ENCODE peak calls at places on chromosomes 12 and 14, in eight cellular contexts. F is IMR-90; P is iPS DF 19.7; A is AG08395; X is right atrium auricular region; K is central memory CD4-positive, alpha-beta T cell; U is activated T-helper 1 cell treated with anti-CD3 and anti-CD28 coated beads, Interleukin-2, amount 50 U/mL, for 16 hours; O is cardiac fibroblast. L is an unnamed sample.

GRCh38 chr14:103186894-103187586 is 63.8 kb downstream of the TNFAIP2 start:
- DNase-seq in A (no peak), X (no peak), O (no peak), F (no peak), P (no peak), K (no peak), U (no peak), L (no peak)

GRCh38 chr12:67659296-67659695 is 10.8 kb downstream of the DYRK2 start:
- DNase-seq in O (no peak), A (no peak), P (no peak), K (no peak), U (no peak), X (no peak), F (no peak), L (no peak)

GRCh38 chr12:18967814-18968213 is 161.7 kb upstream of the PLEKHA5 start:
- DNase-seq in U (no peak), O (peak), F (no peak), K (no peak), P (no peak), A (no peak), X (no peak), L (no peak)

GRCh38 chr12:93322784-93323183 is 54.9 kb upstream of the NUDT4 start:
- DNase-seq in A (peak), X (no peak), F (peak), K (no peak), U (no peak), O (no peak), P (no peak), L (peak)

GRCh38 chr14:21056520-21057163 is 980 bp upstream of the RNASE8 start:
- DNase-seq in P (no peak), K (no peak), O (peak), A (peak), U (no peak), F (no peak), X (no peak), L (no peak)

GRCh38 chr14:30317729-30318128 is 241.2 kb upstream of the G2E3 start:
- DNase-seq in K (no peak), P (no peak), A (no peak), X (no peak), O (no peak), U (no peak), F (no peak), L (no peak)

GRCh38 chr12:4742421-4742970 is 22.3 kb downstream of the GALNT8 start:
- DNase-seq in A (no peak), P (no peak), F (no peak), O (no peak), X (no peak), K (no peak), U (no peak), L (no peak)

GRCh38 chr12:84131076-84131475 is 781.5 kb downstream of the SLC6A15 start:
- DNase-seq in P (no peak), A (peak), K (no peak), U (no peak), O (peak), X (no peak), F (peak), L (peak)

GRCh38 chr12:43832506-43833168 is 3.2 kb upstream of the TMEM117 start:
- DNase-seq in O (no peak), X (no peak), P (no peak), U (no peak), K (peak), F (no peak), A (no peak), L (no peak)

GRCh38 chr14:90450151-90450550 is 53.3 kb downstream of the CALM1 start:
- DNase-seq in K (no peak), X (no peak), P (no peak), O (no peak), F (no peak), A (no peak), U (no peak), L (no peak)

GRCh38 chr12:51752490-51752889 is 96.0 kb downstream of the FIGNL2 start:
- DNase-seq in X (peak), O (peak), U (no peak), F (peak), K (no peak), P (no peak), A (peak), L (peak)

GRCh38 chr14:102584871-102585869 is 7.3 kb upstream of the RCOR1 start:
- DNase-seq in F (no peak), X (no peak), P (no peak), K (no peak), U (no peak), O (peak), A (no peak), L (peak)

GRCh38 chr14:68544150-68544892 is 248.5 kb downstream of the ZFP36L1 start:
- DNase-seq in O (peak), K (no peak), F (peak), A (peak), U (no peak), X (peak), P (no peak), L (peak)

GRCh38 chr12:14741153-14741552 is 44.8 kb upstream of the GUCY2C start:
- DNase-seq in A (no peak), O (no peak), F (no peak), X (no peak), K (no peak), U (no peak), P (no peak), L (no peak)

GRCh38 chr12:75137896-75138295 is 71.7 kb downstream of the KCNC2 start:
- DNase-seq in O (no peak), P (no peak), X (no peak), F (peak), A (no peak), U (no peak), K (no peak), L (peak)

GRCh38 chr12:49939707-49940106 is 10.8 kb upstream of the AQP2 start:
- DNase-seq in P (no peak), O (no peak), U (no peak), X (no peak), F (no peak), K (no peak), A (no peak), L (no peak)

GRCh38 chr14:71119075-71119474 is 211.8 kb downstream of the PCNX1 start:
- DNase-seq in A (no peak), K (no peak), U (no peak), P (no peak), O (no peak), X (no peak), F (peak), L (peak)

GRCh38 chr12:115790526-115790925 is 487.0 kb downstream of the MED13L start:
- DNase-seq in K (no peak), X (no peak), F (no peak), O (no peak), A (no peak), P (no peak), U (no peak), L (no peak)

GRCh38 chr14:44657688-44658388 is 150.8 kb upstream of the FSCB start:
- DNase-seq in U (no peak), F (peak), O (peak), K (no peak), A (no peak), X (no peak), P (no peak), L (peak)

GRCh38 chr12:25994252-25994651 is 35.8 kb downstream of the RASSF8 start:
- DNase-seq in O (peak), X (no peak), K (no peak), P (no peak), A (peak), U (no peak), F (peak), L (peak)

GRCh38 chr14:94769413-94770250 is at the start of gene GSC:
- DNase-seq in O (peak), F (peak), X (no peak), P (no peak), K (no peak), A (peak), U (no peak), L (peak)

GRCh38 chr14:73935666-73936065 is 14.2 kb downstream of the FAM161B start:
- DNase-seq in P (no peak), U (no peak), K (no peak), X (no peak), A (peak), F (no peak), O (peak), L (no peak)

GRCh38 chr12:104590002-104590401 is 133.3 kb downstream of the CHST11 start:
- DNase-seq in P (no peak), A (no peak), X (no peak), K (no peak), F (no peak), U (no peak), O (no peak), L (no peak)

GRCh38 chr12:48969847-48970701 is 1.5 kb downstream of the WNT10B start:
- DNase-seq in A (no peak), U (no peak), P (no peak), F (no peak), K (no peak), O (no peak), X (no peak), L (no peak)

GRCh38 chr14:100020623-100021022 is 44.6 kb upstream of the EVL start:
- DNase-seq in O (no peak), U (no peak), F (no peak), X (no peak), A (no peak), K (no peak), P (no peak), L (no peak)

GRCh38 chr14:77302926-77303325 is 17.8 kb downstream of the POMT2 start:
- DNase-seq in P (no peak), U (no peak), K (no peak), X (no peak), O (no peak), F (peak), A (peak), L (peak)

GRCh38 chr12:106903241-106903950 is 52.3 kb upstream of the TMEM263 start:
- DNase-seq in A (peak), O (peak), F (peak), X (peak), K (peak), P (no peak), U (peak), L (peak)

GRCh38 chr14:99229654-99230215 is 42.3 kb downstream of the BCL11B start:
- DNase-seq in A (peak), P (no peak), K (peak), X (no peak), O (no peak), U (no peak), F (no peak), L (no peak)

L was measured in amniotic epithelial cell.